ENCODE peak calls at places on chromosomes 1 and 21, in seven cellular contexts. V is HCT116, J is vagina, W is H54, O is IMR-90, C is suprapubic skin, X is thyroid gland. I is an unnamed sample.

GRCh38 chr1:17276568-17276967 is 27.7 kb downstream of the PADI3 start:
- DNase-seq in V (no peak), J (no peak), W (peak), O (peak), C (no peak), X (no peak), I (no peak)

GRCh38 chr1:114113801-114114750 is 39.6 kb downstream of the SYT6 start:
- DNase-seq in V (peak), J (no peak), W (peak), O (peak), C (no peak), X (no peak), I (no peak)

GRCh38 chr1:28718601-28719331 is 18.0 kb upstream of the YTHDF2 start:
- DNase-seq in V (no peak), J (no peak), W (no peak), O (peak), C (no peak), X (peak), I (no peak)

GRCh38 chr1:65691962-65692361 is 100.7 kb upstream of the PDE4B start:
- DNase-seq in V (no peak), J (no peak), W (no peak), O (no peak), C (no peak), X (no peak), I (no peak)

GRCh38 chr1:24308365-24309015 is 10.7 kb upstream of the GRHL3 start:
- DNase-seq in V (no peak), J (no peak), W (no peak), O (no peak), C (no peak), X (no peak), I (no peak)

GRCh38 chr21:45427331-45428271 is 22.6 kb downstream of the COL18A1 start:
- DNase-seq in V (peak), J (peak), W (peak), O (peak), C (no peak), X (peak), I (peak)

GRCh38 chr21:33289199-33289819 is 23.1 kb downstream of the IL10RB start:
- DNase-seq in V (no peak), J (no peak), W (no peak), O (peak), C (no peak), X (no peak), I (no peak)

GRCh38 chr21:45537111-45537745 is 5.0 kb downstream of the SLC19A1 start:
- DNase-seq in V (no peak), J (no peak), W (no peak), O (no peak), C (peak), X (peak), I (no peak)

GRCh38 chr1:85692730-85693314 is 15.4 kb downstream of the ZNHIT6 start:
- DNase-seq in V (peak), J (no peak), W (no peak), O (peak), C (no peak), X (no peak), I (no peak)

GRCh38 chr1:221740260-221740830 is 1.5 kb downstream of the DUSP10 start:
- DNase-seq in V (no peak), J (no peak), W (no peak), O (no peak), C (peak), X (peak), I (no peak)

GRCh38 chr1:19606817-19607706 is 37.0 kb upstream of the NBL1 start:
- DNase-seq in V (no peak), J (no peak), W (no peak), O (peak), C (no peak), X (no peak), I (no peak)

GRCh38 chr1:117014209-117014608 is 12.6 kb downstream of the CD101 start:
- DNase-seq in V (no peak), J (no peak), W (no peak), O (no peak), C (no peak), X (no peak), I (no peak)

GRCh38 chr1:72745413-72745812 is 463.1 kb upstream of the NEGR1 start:
- DNase-seq in V (no peak), J (no peak), W (no peak), O (no peak), C (no peak), X (no peak), I (no peak)

GRCh38 chr1:22259581-22260282 is 116.8 kb upstream of the WNT4 start:
- DNase-seq in V (no peak), J (no peak), W (no peak), O (peak), C (no peak), X (peak), I (no peak)

GRCh38 chr1:196400478-196401453 is 207.5 kb downstream of the KCNT2 start:
- DNase-seq in V (no peak), J (no peak), W (peak), O (peak), C (peak), X (peak), I (no peak)

GRCh38 chr1:93909146-93910050 is at the start of gene GCLM:
- DNase-seq in V (peak), J (peak), W (peak), O (peak), C (peak), X (peak), I (peak)
- TF ChIP-seq POLR2A in V (no peak), J (no peak), W (peak), O (peak), C (no peak), X (no peak), I (peak)

GRCh38 chr21:43778469-43779335 is 2.6 kb upstream of the CSTB start:
- DNase-seq in V (no peak), J (no peak), W (peak), O (peak), C (no peak), X (no peak), I (no peak)

GRCh38 chr21:43774163-43774562 is 1.9 kb downstream of the CSTB start:
- DNase-seq in V (no peak), J (no peak), W (no peak), O (no peak), C (no peak), X (no peak), I (no peak)

GRCh38 chr21:43777953-43778352 is 1.8 kb upstream of the CSTB start:
- DNase-seq in V (no peak), J (no peak), W (no peak), O (no peak), C (no peak), X (no peak), I (no peak)

GRCh38 chr21:43775190-43775589 is 918 bp downstream of the CSTB start:
- DNase-seq in V (no peak), J (no peak), W (no peak), O (no peak), C (no peak), X (no peak), I (no peak)

DNA sequence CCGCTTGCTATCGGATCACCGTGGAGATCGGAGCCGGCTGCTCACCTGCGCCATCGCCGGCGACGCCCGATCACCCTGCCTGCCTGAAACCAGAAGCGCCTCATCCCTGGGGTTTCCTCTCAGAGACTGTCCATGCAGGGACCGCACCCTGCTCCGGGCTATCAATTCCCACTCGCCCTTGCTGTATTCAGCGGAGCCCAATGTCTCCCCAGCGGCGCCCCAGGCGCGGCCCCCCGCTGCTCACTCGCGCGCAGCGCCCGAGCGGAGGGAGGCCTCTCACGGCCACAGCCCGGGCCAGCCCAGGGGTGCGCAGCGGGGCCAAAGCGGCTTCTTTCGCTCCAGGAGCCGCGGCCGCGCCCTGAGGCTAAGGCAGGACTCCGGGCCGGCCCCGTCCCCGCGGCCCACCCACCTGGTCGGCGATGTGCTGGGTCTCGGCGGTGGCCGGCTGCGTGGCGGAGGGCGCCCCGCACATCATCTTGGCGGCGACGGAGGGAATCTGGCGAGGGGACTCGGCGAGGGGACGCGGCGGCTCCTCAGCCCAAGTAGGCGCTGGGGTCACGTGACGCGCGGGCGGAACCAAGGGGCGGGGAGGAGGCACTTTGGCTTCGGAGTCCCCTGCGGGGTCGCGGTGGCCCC is at the start of gene CSTB:
- DNase-seq in V (peak), J (no peak), W (no peak), O (peak), C (peak), X (peak), I (peak)
- TF ChIP-seq POLR2A in V (peak), J (no peak), W (peak), O (peak), C (no peak), X (peak), I (peak)

GRCh38 chr1:1755426-1755825 is 22.8 kb downstream of the NADK start:
- DNase-seq in V (no peak), J (no peak), W (no peak), O (no peak), C (no peak), X (no peak), I (no peak)
- TF ChIP-seq POLR2A in V (no peak), J (no peak), W (no peak), O (no peak), C (no peak), X (no peak), I (no peak)

GRCh38 chr1:36124404-36125128 is 456 bp downstream of the COL8A2 start:
- DNase-seq in V (no peak), J (no peak), W (no peak), O (no peak), C (no peak), X (no peak), I (no peak)

GRCh38 chr1:36125129-36125991 is at the start of gene COL8A2:
- DNase-seq in V (no peak), J (no peak), W (no peak), O (no peak), C (no peak), X (peak), I (no peak)

GRCh38 chr1:36123357-36123756 is 1.7 kb downstream of the COL8A2 start:
- DNase-seq in V (no peak), J (no peak), W (no peak), O (no peak), C (no peak), X (no peak), I (no peak)

GRCh38 chr1:36122062-36122461 is 3.0 kb downstream of the COL8A2 start:
- DNase-seq in V (no peak), J (no peak), W (no peak), O (no peak), C (no peak), X (no peak), I (no peak)

GRCh38 chr1:36122463-36123025 is 2.5 kb downstream of the COL8A2 start:
- DNase-seq in V (no peak), J (no peak), W (no peak), O (no peak), C (no peak), X (no peak), I (no peak)
- TF ChIP-seq POLR2A in V (no peak), J (no peak), W (no peak), O (no peak), C (no peak), X (no peak), I (no peak)

GRCh38 chr1:145978477-145978859 is 14.0 kb downstream of the POLR3GL start:
- DNase-seq in V (no peak), J (no peak), W (no peak), O (no peak), C (no peak), X (no peak), I (no peak)

GRCh38 chr1:145979746-145980435 is 15.4 kb downstream of the POLR3GL start:
- DNase-seq in V (no peak), J (no peak), W (no peak), O (no peak), C (peak), X (no peak), I (no peak)

GRCh38 chr1:145977016-145977415 is 12.5 kb downstream of the POLR3GL start:
- DNase-seq in V (no peak), J (peak), W (no peak), O (no peak), C (peak), X (no peak), I (no peak)

GRCh38 chr1:145977486-145978476 is 13.3 kb downstream of the POLR3GL start:
- DNase-seq in V (peak), J (peak), W (no peak), O (peak), C (peak), X (peak), I (peak)

GRCh38 chr1:145978860-145979745 is 14.6 kb downstream of the POLR3GL start:
- DNase-seq in V (peak), J (peak), W (peak), O (peak), C (peak), X (peak), I (peak)
- TF ChIP-seq POLR2A in V (no peak), J (peak), W (peak), O (peak), C (no peak), X (peak), I (peak)

I was measured in erythroblast.